ENCODE peak calls at places on chromosomes 7 and 10, in eight cellular contexts. V, L, Q, W, I, A, N and Z are unnamed samples.

GRCh38 chr7:117085769-117086463 is 132.6 kb downstream of the ST7 start:
- DNase-seq in L (no peak), N (no peak), A (no peak), V (peak; percentile 22), W (no peak), Q (no peak), I (no peak), Z (no peak)

GRCh38 chr7:27953777-27954176 is 213.8 kb downstream of the TAX1BP1 start:
- DNase-seq in I (no peak), V (no peak), W (no peak), L (no peak), N (no peak), Q (no peak), A (no peak), Z (no peak)

GRCh38 chr7:362416-363096 is 72.6 kb downstream of the FOXL3 start:
- DNase-seq in Q (no peak), N (no peak), I (no peak), W (no peak), V (peak; percentile 12), L (peak; percentile 36), A (no peak), Z (no peak)

GRCh38 chr7:116551692-116552091 is 26.9 kb downstream of the CAV1 start:
- DNase-seq in I (no peak), Q (no peak), L (no peak), A (no peak), V (no peak), W (no peak), N (no peak), Z (no peak)

GRCh38 chr10:110434477-110435096 is 63.1 kb upstream of the DUSP5 start:
- DNase-seq in N (no peak), I (no peak), Q (no peak), L (no peak), V (no peak), A (no peak), W (no peak), Z (no peak)

GRCh38 chr10:113646337-113647201 is 17.3 kb downstream of the NRAP start:
- DNase-seq in I (no peak), L (no peak), Q (no peak), V (no peak), A (no peak), W (no peak), N (no peak), Z (no peak)

GRCh38 chr7:66167773-66168367 is 37.3 kb upstream of the TPST1 start:
- DNase-seq in Q (no peak), A (no peak), V (peak; percentile 84), I (no peak), N (no peak), L (no peak), W (no peak), Z (no peak)

GRCh38 chr7:157278791-157279678 is 57.8 kb upstream of the DNAJB6 start:
- DNase-seq in W (no peak), A (no peak), N (peak; percentile 71), V (peak; percentile 23), I (no peak), Q (no peak), L (peak; percentile 90), Z (no peak)

GRCh38 chr7:146146866-146147265 is 30.3 kb downstream of the CNTNAP2 start:
- DNase-seq in V (peak; percentile 32), N (no peak), L (no peak), I (no peak), Q (no peak), W (no peak), A (no peak), Z (no peak)

GRCh38 chr7:82506702-82507101 is 63.1 kb upstream of the CACNA2D1 start:
- DNase-seq in Q (no peak), V (no peak), L (no peak), N (no peak), A (no peak), I (peak; percentile 26), W (no peak), Z (no peak)

GRCh38 chr7:158819571-158820203 is 9.6 kb downstream of the ESYT2 start:
- DNase-seq in L (no peak), I (no peak), Q (no peak), N (no peak), V (no peak), W (no peak), A (no peak), Z (no peak)

GRCh38 chr7:13851756-13852155 is 137.7 kb downstream of the ETV1 start:
- DNase-seq in W (no peak), I (peak; percentile 12), N (no peak), V (no peak), Q (no peak), A (no peak), L (no peak), Z (no peak)

GRCh38 chr10:119337796-119338432 is 130.5 kb downstream of the GRK5 start:
- DNase-seq in W (no peak), Q (no peak), L (peak; percentile 2), N (no peak), A (no peak), I (no peak), V (no peak), Z (no peak)

GRCh38 chr10:110525349-110526260 is 27.9 kb downstream of the DUSP5 start:
- DNase-seq in W (no peak), V (peak; percentile 64), A (no peak), I (no peak), L (no peak), Q (no peak), N (no peak), Z (no peak)

GRCh38 chr10:92470026-92470425 is 103.9 kb downstream of the IDE start:
- DNase-seq in L (no peak), I (no peak), A (no peak), W (no peak), N (no peak), V (no peak), Q (no peak), Z (no peak)
- TF ChIP-seq CTCF in L (no peak), I (no peak), A (no peak), W (no peak), N (no peak), V (no peak), Q (no peak), Z (no peak)

GRCh38 chr7:131625817-131626372 is 69.5 kb upstream of the PODXL start:
- DNase-seq in L (peak; percentile 78), W (peak; percentile 12), I (peak; percentile 71), V (peak; percentile 93), Q (no peak), A (no peak), N (no peak), Z (no peak)
- TF ChIP-seq CTCF in L (no peak), W (no peak), I (no peak), V (peak; percentile 29), Q (no peak), A (no peak), N (no peak), Z (no peak)

GRCh38 chr7:80842479-80842797 is 76.4 kb downstream of the SEMA3C start:
- DNase-seq in I (no peak), Q (no peak), L (no peak), A (no peak), V (no peak), N (no peak), W (no peak), Z (no peak)
- TF ChIP-seq CTCF in I (no peak), Q (no peak), L (no peak), A (no peak), V (no peak), N (no peak), W (no peak), Z (no peak)

GRCh38 chr7:55180821-55181542 is 162.2 kb downstream of the EGFR start:
- DNase-seq in W (no peak), A (no peak), Q (no peak), I (peak; percentile 82), N (no peak), L (no peak), V (no peak), Z (no peak)
- TF ChIP-seq CTCF in W (no peak), A (no peak), Q (no peak), I (peak; percentile 29), N (no peak), L (no peak), V (no peak), Z (no peak)